ENCODE peak calls at places on chromosomes 5 and 9, in ten cellular contexts. P is activated CD8-positive, alpha-beta memory T cell treated with anti-CD3 and anti-CD28 coated beads, Interleukin-2, amount 10 ng/mL, durations not matched to agents 7 days and 5 days; A is heart right ventricle; B is activated naive CD4-positive, alpha-beta T cell treated with anti-CD3 and anti-CD28 coated beads, Interleukin-2, amount 50 U/mL, for 72 hours; W is esophagus mucosa; M is effector memory CD8-positive, alpha-beta T cell; D is right lobe of liver; E is activated CD8-positive, alpha-beta T cell treated with anti-CD3 and anti-CD28 coated beads, Interleukin-2, amount 10 ng/mL, durations not matched to agents 7 days and 5 days; S is central memory CD8-positive, alpha-beta T cell; R is activated naive CD8-positive, alpha-beta T cell treated with anti-CD3 and anti-CD28 coated beads, Interleukin-2, amount 10 ng/mL, durations not matched to agents 7 days and 5 days. Z is an unnamed sample.

GRCh38 chr5:7902993-7903625 is 34.2 kb downstream of the MTRR start:
- ATAC-seq in P (no peak), A (peak), B (no peak), W (no peak), M (no peak), D (no peak), E (no peak), S (no peak), R (no peak), Z (no peak)

GRCh38 chr9:91659529-91660294 is 236.1 kb upstream of the NFIL3 start:
- ATAC-seq in P (peak), A (no peak), B (no peak), W (no peak), M (no peak), D (peak), E (no peak), S (no peak), R (no peak), Z (no peak)

GRCh38 chr9:126688617-126689016 is 74.9 kb downstream of the LMX1B start:
- ATAC-seq in P (no peak), A (no peak), B (no peak), W (no peak), M (no peak), D (no peak), E (no peak), S (no peak), R (no peak), Z (no peak)

GRCh38 chr5:179504191-179504590 is 46.2 kb upstream of the RUFY1 start:
- ATAC-seq in P (no peak), A (no peak), B (no peak), W (no peak), M (no peak), D (no peak), E (no peak), S (no peak), R (no peak), Z (no peak)

GRCh38 chr5:89313044-89313443 is 430.1 kb upstream of the MEF2C start:
- ATAC-seq in P (no peak), A (no peak), B (peak), W (no peak), M (no peak), D (no peak), E (no peak), S (no peak), R (no peak), Z (no peak)

GRCh38 chr5:42784132-42784531 is 27.5 kb downstream of the CCDC152 start:
- ATAC-seq in P (no peak), A (no peak), B (no peak), W (no peak), M (no peak), D (no peak), E (no peak), S (no peak), R (no peak), Z (no peak)

GRCh38 chr9:37405350-37405749 is 17.1 kb upstream of the GRHPR start:
- ATAC-seq in P (no peak), A (peak), B (no peak), W (no peak), M (no peak), D (no peak), E (no peak), S (no peak), R (no peak), Z (no peak)

GRCh38 chr5:98794001-98794400 is 20.5 kb downstream of the RGMB start:
- ATAC-seq in P (no peak), A (no peak), B (no peak), W (no peak), M (no peak), D (peak), E (no peak), S (no peak), R (no peak), Z (no peak)

GRCh38 chr5:39489263-39489662 is 64.5 kb upstream of the DAB2 start:
- ATAC-seq in P (no peak), A (no peak), B (peak), W (no peak), M (no peak), D (no peak), E (no peak), S (no peak), R (peak), Z (no peak)

GRCh38 chr5:74839228-74839627 is 27.0 kb downstream of the FAM169A start:
- ATAC-seq in P (no peak), A (no peak), B (no peak), W (no peak), M (no peak), D (no peak), E (no peak), S (no peak), R (no peak), Z (no peak)

GRCh38 chr9:95732803-95733686 is 142.4 kb upstream of the ERCC6L2 start:
- ATAC-seq in P (no peak), A (no peak), B (no peak), W (no peak), M (no peak), D (no peak), E (no peak), S (no peak), R (no peak), Z (peak)

GRCh38 chr5:140329739-140330481 is 16.5 kb downstream of the HBEGF start:
- ATAC-seq in P (no peak), A (peak), B (no peak), W (no peak), M (no peak), D (peak), E (no peak), S (no peak), R (no peak), Z (no peak)

GRCh38 chr9:119963258-119963797 is 594.1 kb upstream of the BRINP1 start:
- ATAC-seq in P (no peak), A (no peak), B (no peak), W (no peak), M (no peak), D (no peak), E (no peak), S (no peak), R (no peak), Z (peak)

GRCh38 chr9:70229579-70229978 is 29.2 kb upstream of the SMC5 start:
- ATAC-seq in P (no peak), A (no peak), B (no peak), W (no peak), M (no peak), D (no peak), E (no peak), S (no peak), R (no peak), Z (no peak)

GRCh38 chr5:177510567-177511053 is 984 bp upstream of the DOK3 start:
- ATAC-seq in P (no peak), A (no peak), B (no peak), W (no peak), M (peak), D (no peak), E (no peak), S (no peak), R (no peak), Z (no peak)

GRCh38 chr9:37364751-37365360 is 57.6 kb upstream of the GRHPR start:
- ATAC-seq in P (peak), A (no peak), B (no peak), W (peak), M (no peak), D (peak), E (peak), S (no peak), R (peak), Z (no peak)

GRCh38 chr9:36729902-36730301 is 157.2 kb downstream of the MELK start:
- ATAC-seq in P (no peak), A (no peak), B (no peak), W (no peak), M (no peak), D (no peak), E (no peak), S (no peak), R (no peak), Z (no peak)

GRCh38 chr9:113464672-113465271 is 1.2 kb downstream of the RGS3 start:
- ATAC-seq in P (no peak), A (no peak), B (no peak), W (no peak), M (no peak), D (no peak), E (no peak), S (no peak), R (no peak), Z (no peak)

GRCh38 chr9:91248707-91249106 is 113.0 kb downstream of the AUH start:
- ATAC-seq in P (no peak), A (peak), B (no peak), W (no peak), M (no peak), D (no peak), E (no peak), S (no peak), R (no peak), Z (no peak)

GRCh38 chr9:81465468-81466002 is 223.8 kb downstream of the TLE1 start:
- ATAC-seq in P (no peak), A (peak), B (no peak), W (no peak), M (no peak), D (no peak), E (no peak), S (no peak), R (no peak), Z (peak)

GRCh38 chr5:494667-495255 is 29.5 kb downstream of the SLC9A3 start:
- ATAC-seq in P (no peak), A (no peak), B (no peak), W (no peak), M (no peak), D (no peak), E (no peak), S (no peak), R (no peak), Z (no peak)

GRCh38 chr5:12952409-12952808 is 992.1 kb downstream of the DNAH5 start:
- ATAC-seq in P (no peak), A (no peak), B (no peak), W (no peak), M (no peak), D (no peak), E (no peak), S (no peak), R (no peak), Z (no peak)

GRCh38 chr9:137049544-137050449 is 3.8 kb upstream of the NPDC1 start:
- ATAC-seq in P (no peak), A (peak), B (peak), W (no peak), M (peak), D (peak), E (peak), S (no peak), R (peak), Z (no peak)

GRCh38 chr9:133516256-133516960 is 8.4 kb downstream of the MYMK start:
- ATAC-seq in P (no peak), A (no peak), B (no peak), W (no peak), M (no peak), D (no peak), E (no peak), S (no peak), R (no peak), Z (no peak)

GRCh38 chr5:90830058-90830457 is 271.5 kb downstream of the ADGRV1 start:
- ATAC-seq in P (no peak), A (no peak), B (no peak), W (no peak), M (no peak), D (no peak), E (no peak), S (no peak), R (no peak), Z (no peak)

GRCh38 chr5:174337276-174338203 is 292.0 kb downstream of the NSG2 start:
- ATAC-seq in P (no peak), A (peak), B (no peak), W (no peak), M (no peak), D (no peak), E (no peak), S (no peak), R (no peak), Z (no peak)

GRCh38 chr5:40569549-40570270 is 110.0 kb upstream of the PTGER4 start:
- ATAC-seq in P (no peak), A (no peak), B (no peak), W (no peak), M (no peak), D (no peak), E (no peak), S (no peak), R (no peak), Z (peak)

GRCh38 chr9:125446581-125447094 is 185.0 kb downstream of the GAPVD1 start:
- ATAC-seq in P (no peak), A (no peak), B (no peak), W (peak), M (peak), D (no peak), E (no peak), S (peak), R (no peak), Z (no peak)

Z was measured in gastroesophageal sphincter.